ENCODE peak calls at places on chromosomes 6 and 20, in eight cellular contexts. One of them, this sample, is unnamed.

GRCh38 chr6:28399370-28400121 is at the start of gene ZSCAN12:
- DNase-seq in DMS 273 treated with DMSO at 0.1 percent for 48 hours: no peak
- DNase-seq in nephron progenitor cell: peak; percentile 78
- DNase-seq in NCI-H748 treated with DMSO at 0.1 percent for 48 hours: peak; percentile 91
- DNase-seq in GM23248: peak; percentile 92
- DNase-seq in cerebellar cortex: peak; percentile 88
- DNase-seq in T follicular helper cell: peak; percentile 65
- DNase-seq in BE2C: peak; percentile 92
- DNase-seq in this sample: peak; percentile 88

GRCh38 chr20:57392512-57393271 is 1.5 kb downstream of the RBM38 start:
- DNase-seq in DMS 273 treated with DMSO at 0.1 percent for 48 hours: no peak
- DNase-seq in nephron progenitor cell: no peak
- DNase-seq in NCI-H748 treated with DMSO at 0.1 percent for 48 hours: no peak
- DNase-seq in GM23248: no peak
- DNase-seq in cerebellar cortex: peak; percentile 56
- DNase-seq in T follicular helper cell: peak; percentile 84
- DNase-seq in BE2C: no peak
- DNase-seq in this sample: peak; percentile 70

GRCh38 chr6:83199865-83200230 is 6.7 kb downstream of the RWDD2A start:
- DNase-seq in DMS 273 treated with DMSO at 0.1 percent for 48 hours: no peak
- DNase-seq in nephron progenitor cell: no peak
- DNase-seq in NCI-H748 treated with DMSO at 0.1 percent for 48 hours: no peak
- DNase-seq in GM23248: peak; percentile 81
- DNase-seq in cerebellar cortex: no peak
- DNase-seq in T follicular helper cell: no peak
- DNase-seq in BE2C: no peak
- DNase-seq in this sample: no peak

GRCh38 chr20:32326507-32326851 is 31.7 kb upstream of the ASXL1 start:
- DNase-seq in DMS 273 treated with DMSO at 0.1 percent for 48 hours: no peak
- DNase-seq in nephron progenitor cell: no peak
- DNase-seq in NCI-H748 treated with DMSO at 0.1 percent for 48 hours: peak; percentile 40
- DNase-seq in GM23248: no peak
- DNase-seq in cerebellar cortex: no peak
- DNase-seq in T follicular helper cell: no peak
- DNase-seq in BE2C: no peak
- DNase-seq in this sample: no peak

GRCh38 chr6:65943548-65943947 is 236.5 kb upstream of the EYS start:
- DNase-seq in DMS 273 treated with DMSO at 0.1 percent for 48 hours: no peak
- DNase-seq in nephron progenitor cell: no peak
- DNase-seq in NCI-H748 treated with DMSO at 0.1 percent for 48 hours: no peak
- DNase-seq in GM23248: no peak
- DNase-seq in cerebellar cortex: no peak
- DNase-seq in T follicular helper cell: no peak
- DNase-seq in BE2C: no peak
- DNase-seq in this sample: no peak

GRCh38 chr6:118325220-118325860 is 222.8 kb upstream of the PLN start:
- DNase-seq in DMS 273 treated with DMSO at 0.1 percent for 48 hours: no peak
- DNase-seq in nephron progenitor cell: no peak
- DNase-seq in NCI-H748 treated with DMSO at 0.1 percent for 48 hours: no peak
- DNase-seq in GM23248: peak; percentile 57
- DNase-seq in cerebellar cortex: no peak
- DNase-seq in T follicular helper cell: no peak
- DNase-seq in BE2C: no peak
- DNase-seq in this sample: no peak

GRCh38 chr6:8958894-8959511 is 523.7 kb upstream of the SLC35B3 start:
- DNase-seq in DMS 273 treated with DMSO at 0.1 percent for 48 hours: no peak
- DNase-seq in nephron progenitor cell: no peak
- DNase-seq in NCI-H748 treated with DMSO at 0.1 percent for 48 hours: no peak
- DNase-seq in GM23248: peak; percentile 18
- DNase-seq in cerebellar cortex: no peak
- DNase-seq in T follicular helper cell: no peak
- DNase-seq in BE2C: no peak
- DNase-seq in this sample: no peak

GRCh38 chr20:14189794-14190402 is 147.5 kb downstream of the FLRT3 start:
- DNase-seq in DMS 273 treated with DMSO at 0.1 percent for 48 hours: peak; percentile 19
- DNase-seq in nephron progenitor cell: no peak
- DNase-seq in NCI-H748 treated with DMSO at 0.1 percent for 48 hours: peak; percentile 15
- DNase-seq in GM23248: peak; percentile 70
- DNase-seq in cerebellar cortex: peak; percentile 23
- DNase-seq in T follicular helper cell: no peak
- DNase-seq in BE2C: peak; percentile 25
- DNase-seq in this sample: peak; percentile 32

GRCh38 chr6:21026576-21027273 is 492.5 kb downstream of the CDKAL1 start:
- DNase-seq in DMS 273 treated with DMSO at 0.1 percent for 48 hours: no peak
- DNase-seq in nephron progenitor cell: no peak
- DNase-seq in NCI-H748 treated with DMSO at 0.1 percent for 48 hours: no peak
- DNase-seq in GM23248: peak; percentile 61
- DNase-seq in cerebellar cortex: no peak
- DNase-seq in T follicular helper cell: no peak
- DNase-seq in BE2C: no peak
- DNase-seq in this sample: no peak

GRCh38 chr6:1082040-1082935 is 229.6 kb upstream of the FOXQ1 start:
- DNase-seq in DMS 273 treated with DMSO at 0.1 percent for 48 hours: no peak
- DNase-seq in nephron progenitor cell: no peak
- DNase-seq in NCI-H748 treated with DMSO at 0.1 percent for 48 hours: no peak
- DNase-seq in GM23248: peak; percentile 78
- DNase-seq in cerebellar cortex: peak; percentile 1
- DNase-seq in T follicular helper cell: no peak
- DNase-seq in BE2C: no peak
- DNase-seq in this sample: peak; percentile 7

GRCh38 chr20:53360815-53361214 is 232.8 kb downstream of the ZNF217 start:
- DNase-seq in DMS 273 treated with DMSO at 0.1 percent for 48 hours: no peak
- DNase-seq in nephron progenitor cell: no peak
- DNase-seq in NCI-H748 treated with DMSO at 0.1 percent for 48 hours: no peak
- DNase-seq in GM23248: no peak
- DNase-seq in cerebellar cortex: no peak
- DNase-seq in T follicular helper cell: no peak
- DNase-seq in BE2C: no peak
- DNase-seq in this sample: no peak

GRCh38 chr20:2544211-2544610 is 7.8 kb downstream of the TMC2 start:
- DNase-seq in DMS 273 treated with DMSO at 0.1 percent for 48 hours: no peak
- DNase-seq in nephron progenitor cell: no peak
- DNase-seq in NCI-H748 treated with DMSO at 0.1 percent for 48 hours: no peak
- DNase-seq in GM23248: peak; percentile 14
- DNase-seq in cerebellar cortex: no peak
- DNase-seq in T follicular helper cell: no peak
- DNase-seq in BE2C: no peak
- DNase-seq in this sample: no peak

GRCh38 chr6:84910881-84911607 is 146.6 kb upstream of the TBX18 start:
- DNase-seq in DMS 273 treated with DMSO at 0.1 percent for 48 hours: no peak
- DNase-seq in nephron progenitor cell: no peak
- DNase-seq in NCI-H748 treated with DMSO at 0.1 percent for 48 hours: no peak
- DNase-seq in GM23248: no peak
- DNase-seq in cerebellar cortex: no peak
- DNase-seq in T follicular helper cell: no peak
- DNase-seq in BE2C: no peak
- DNase-seq in this sample: no peak

GRCh38 chr20:723756-724155 is 44.5 kb downstream of the SLC52A3 start:
- DNase-seq in DMS 273 treated with DMSO at 0.1 percent for 48 hours: peak; percentile 3
- DNase-seq in nephron progenitor cell: no peak
- DNase-seq in NCI-H748 treated with DMSO at 0.1 percent for 48 hours: no peak
- DNase-seq in GM23248: no peak
- DNase-seq in cerebellar cortex: peak; percentile 97
- DNase-seq in T follicular helper cell: no peak
- DNase-seq in BE2C: no peak
- DNase-seq in this sample: peak; percentile 98

GRCh38 chr20:22437354-22437753 is 147.0 kb downstream of the FOXA2 start:
- DNase-seq in DMS 273 treated with DMSO at 0.1 percent for 48 hours: no peak
- DNase-seq in nephron progenitor cell: no peak
- DNase-seq in NCI-H748 treated with DMSO at 0.1 percent for 48 hours: no peak
- DNase-seq in GM23248: no peak
- DNase-seq in cerebellar cortex: no peak
- DNase-seq in T follicular helper cell: no peak
- DNase-seq in BE2C: no peak
- DNase-seq in this sample: no peak

GRCh38 chr6:122717350-122717749 is 62.2 kb upstream of the FABP7 start:
- DNase-seq in DMS 273 treated with DMSO at 0.1 percent for 48 hours: no peak
- DNase-seq in nephron progenitor cell: no peak
- DNase-seq in NCI-H748 treated with DMSO at 0.1 percent for 48 hours: peak; percentile 65
- DNase-seq in GM23248: peak; percentile 48
- DNase-seq in cerebellar cortex: peak; percentile 97
- DNase-seq in T follicular helper cell: no peak
- DNase-seq in BE2C: no peak
- DNase-seq in this sample: peak; percentile 97

GRCh38 chr6:30647802-30648460 is 998 bp downstream of the C6orf136 start:
- DNase-seq in DMS 273 treated with DMSO at 0.1 percent for 48 hours: no peak
- DNase-seq in nephron progenitor cell: no peak
- DNase-seq in NCI-H748 treated with DMSO at 0.1 percent for 48 hours: peak; percentile 43
- DNase-seq in GM23248: no peak
- DNase-seq in cerebellar cortex: no peak
- DNase-seq in T follicular helper cell: peak; percentile 53
- DNase-seq in BE2C: peak; percentile 85
- DNase-seq in this sample: no peak

This sample was measured in G401.